ENCODE peak calls at places on chromosomes 6 and 20, in six cellular contexts. Z is colonic mucosa, T is HCT116, M is lung, A is fibroblast of lung, Q is heart left ventricle. U is an unnamed sample.

GRCh38 chr20:7272512-7272911 is 505.0 kb downstream of the BMP2 start:
- DNase-seq in Q (no peak), A (peak), Z (no peak), T (no peak), M (no peak), U (no peak)

GRCh38 chr20:3819413-3820047 is 817 bp upstream of the AP5S1 start:
- DNase-seq in A (no peak), M (no peak), T (no peak), Z (no peak), Q (no peak), U (no peak)

GRCh38 chr6:169867751-169868191 is 116.3 kb downstream of the ERMARD start:
- DNase-seq in Z (no peak), A (no peak), T (no peak), M (no peak), Q (no peak), U (peak)

GRCh38 chr20:22771706-22772105 is 187.3 kb upstream of the FOXA2 start:
- DNase-seq in Z (no peak), Q (no peak), A (no peak), M (no peak), T (no peak), U (no peak)

GRCh38 chr6:150537481-150537880 is 62.2 kb upstream of the PLEKHG1 start:
- DNase-seq in M (no peak), Z (no peak), T (no peak), A (no peak), Q (no peak), U (no peak)

GRCh38 chr6:30556714-30556963 is 350 bp upstream of the GNL1 start:
- DNase-seq in Q (peak), Z (peak), T (peak), A (no peak), M (peak), U (no peak)

GRCh38 chr20:37856932-37857660 is 45.8 kb upstream of the VSTM2L start:
- DNase-seq in M (no peak), Z (no peak), T (no peak), A (peak), Q (no peak), U (no peak)

GRCh38 chr20:19903168-19903676 is 113.9 kb upstream of the NAA20 start:
- DNase-seq in M (peak), Q (peak), Z (peak), T (no peak), A (peak), U (no peak)

GRCh38 chr6:138722425-138723371 is 50.9 kb upstream of the CCDC28A start:
- DNase-seq in Q (no peak), T (peak), M (no peak), A (peak), Z (no peak), U (no peak)

GRCh38 chr20:47330933-47331708 is 25.4 kb downstream of the ZMYND8 start:
- DNase-seq in A (peak), T (peak), M (no peak), Q (no peak), Z (peak), U (no peak)

GRCh38 chr20:24473435-24473834 is 4.0 kb downstream of the SYNDIG1 start:
- DNase-seq in A (no peak), Z (no peak), T (no peak), Q (no peak), M (no peak), U (no peak)

GRCh38 chr6:112710710-112711109 is 363.6 kb downstream of the RFPL4B start:
- DNase-seq in M (no peak), Q (no peak), Z (no peak), A (no peak), T (no peak), U (no peak)

GRCh38 chr6:63496388-63496804 is 75.9 kb upstream of the LOC128125822 start:
- DNase-seq in T (no peak), A (no peak), Z (peak), M (no peak), Q (no peak), U (no peak)

GRCh38 chr6:121660277-121660676 is 224.8 kb downstream of the GJA1 start:
- DNase-seq in Z (no peak), T (no peak), Q (no peak), M (no peak), A (no peak), U (no peak)
- H3K27ac ChIP-seq in Z (no peak), T (no peak), Q (no peak), M (no peak), A (no peak), U (no peak)

GRCh38 chr6:143176090-143177021 is 115.7 kb downstream of the AIG1 start:
- DNase-seq in Q (no peak), A (peak), T (peak), Z (no peak), M (no peak), U (no peak)
- H3K4me3 ChIP-seq in Q (no peak), A (no peak), T (no peak), Z (no peak), M (no peak), U (no peak)

GRCh38 chr6:34959221-34959620 is 70.2 kb downstream of the ANKS1A start:
- DNase-seq in T (no peak), A (no peak), M (no peak), Q (no peak), Z (no peak), U (no peak)

GRCh38 chr6:34961082-34961481 is 72.0 kb downstream of the ANKS1A start:
- DNase-seq in A (no peak), T (no peak), Q (no peak), M (no peak), Z (no peak), U (no peak)

GRCh38 chr6:34958748-34959147 is 69.7 kb downstream of the ANKS1A start:
- DNase-seq in A (no peak), Q (no peak), M (no peak), T (no peak), Z (no peak), U (no peak)

GRCh38 chr6:34955447-34955846 is 66.4 kb downstream of the ANKS1A start:
- DNase-seq in Z (no peak), Q (no peak), A (no peak), M (no peak), T (no peak), U (no peak)

GRCh38 chr6:34957184-34957904 is 68.3 kb downstream of the ANKS1A start:
- DNase-seq in Q (no peak), A (no peak), T (no peak), Z (no peak), M (no peak), U (no peak)
- H3K27ac ChIP-seq in Q (peak), A (no peak), T (no peak), Z (no peak), M (no peak), U (no peak)

DNA sequence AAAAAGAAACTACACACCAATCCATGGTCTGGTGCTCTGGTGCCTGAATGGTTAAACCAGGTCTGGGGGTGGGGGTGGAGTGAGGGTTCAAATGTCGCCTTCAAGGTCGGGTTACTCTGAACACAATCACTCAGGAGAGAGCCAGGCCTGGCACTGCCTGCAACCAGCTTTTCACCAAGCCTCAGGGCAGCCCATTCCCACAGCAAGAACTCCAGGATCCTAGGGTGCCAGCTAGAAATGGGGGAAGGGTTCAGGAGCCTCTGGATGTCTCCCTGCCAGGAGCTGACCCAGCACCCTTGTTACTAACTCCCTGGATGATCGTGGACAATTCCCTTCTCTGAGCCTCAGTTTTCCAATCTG is 6.7 kb downstream of the SDC4 start:
- DNase-seq in M (no peak), T (no peak), A (no peak), Z (no peak), Q (no peak), U (no peak)
- H3K4me3 ChIP-seq in M (no peak), T (peak), A (peak), Z (peak), Q (no peak), U (no peak)

DNA sequence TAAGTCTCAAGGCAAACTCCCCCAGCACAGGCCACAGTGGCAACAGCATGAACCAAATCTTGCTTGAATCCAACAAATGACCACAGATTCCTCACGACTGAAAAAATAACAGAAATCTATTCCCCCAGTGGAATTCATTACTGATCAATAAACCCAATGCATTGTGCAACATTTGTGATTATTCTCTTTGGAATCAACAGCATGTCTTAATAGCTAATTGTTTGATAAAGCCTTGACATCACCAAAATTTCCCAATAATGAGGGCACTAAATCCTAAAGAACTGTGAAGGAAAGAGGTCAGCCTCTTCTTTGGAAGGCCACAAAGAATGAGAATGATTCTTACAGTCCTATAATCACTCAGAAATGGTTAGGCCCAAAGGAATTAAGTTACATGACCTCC is 5.8 kb downstream of the SCML4 start:
- DNase-seq in M (no peak), A (no peak), Q (no peak), Z (no peak), T (no peak), U (no peak)
- H3K27ac ChIP-seq in M (no peak), A (no peak), Q (no peak), Z (no peak), T (no peak), U (no peak)

GRCh38 chr6:117266948-117267347 is 1.6 kb downstream of the VGLL2 start:
- DNase-seq in Q (no peak), A (no peak), Z (no peak), T (no peak), M (no peak), U (no peak)
- H3K4me3 ChIP-seq in Q (no peak), A (no peak), Z (no peak), T (no peak), M (no peak), U (no peak)

GRCh38 chr6:143125896-143126573 is 65.3 kb downstream of the AIG1 start:
- DNase-seq in A (peak), Q (no peak), M (no peak), Z (no peak), T (no peak), U (no peak)

GRCh38 chr6:143127941-143128340 is 67.3 kb downstream of the AIG1 start:
- DNase-seq in M (no peak), Z (no peak), T (no peak), Q (no peak), A (no peak), U (no peak)

GRCh38 chr6:143126574-143126941 is 65.9 kb downstream of the AIG1 start:
- DNase-seq in Z (no peak), T (no peak), A (no peak), Q (no peak), M (no peak), U (no peak)

GRCh38 chr6:143130928-143131327 is 70.2 kb downstream of the AIG1 start:
- DNase-seq in M (no peak), T (no peak), A (no peak), Z (no peak), Q (no peak), U (no peak)

GRCh38 chr6:143128346-143129015 is 67.8 kb downstream of the AIG1 start:
- DNase-seq in M (no peak), T (no peak), A (no peak), Z (no peak), Q (no peak), U (no peak)
- H3K27ac ChIP-seq in M (no peak), T (no peak), A (no peak), Z (no peak), Q (no peak), U (no peak)

GRCh38 chr6:36757206-36757605 is 59.6 kb downstream of the RAB44 start:
- DNase-seq in M (no peak), A (no peak), T (no peak), Z (peak), Q (no peak), U (no peak)
- H3K4me3 ChIP-seq in M (no peak), A (no peak), T (no peak), Z (no peak), Q (no peak), U (no peak)

GRCh38 chr6:36372088-36372487 is 15.4 kb downstream of the ETV7 start:
- DNase-seq in Z (no peak), T (no peak), M (no peak), A (no peak), Q (no peak), U (no peak)
- H3K27ac ChIP-seq in Z (no peak), T (no peak), M (no peak), A (no peak), Q (no peak), U (no peak)

GRCh38 chr20:60815656-60816055 is 436.4 kb upstream of the CDH4 start:
- DNase-seq in Z (no peak), M (no peak), T (no peak), A (no peak), Q (no peak), U (peak)
- H3K4me3 ChIP-seq in Z (no peak), M (no peak), T (no peak), A (no peak), Q (no peak), U (no peak)